ENCODE peak calls at places on chromosomes 11 and 22, in six cellular contexts. O, K, P, R, A and H are unnamed samples.

GRCh38 chr11:1785749-1786261 is 22.1 kb upstream of the CTSD start:
- DNase-seq in O (no peak), K (peak), P (no peak), R (no peak), A (no peak), H (no peak)

GRCh38 chr11:114081641-114082414 is 22.3 kb downstream of the ZBTB16 start:
- DNase-seq in O (no peak), K (no peak), P (peak), R (no peak), A (no peak), H (peak)

GRCh38 chr22:45072322-45072903 is 62.6 kb upstream of the PHF21B start:
- DNase-seq in O (no peak), K (peak), P (peak), R (no peak), A (no peak), H (no peak)

GRCh38 chr11:95121687-95122086 is 32.0 kb downstream of the ENDOD1 start:
- DNase-seq in O (no peak), K (no peak), P (no peak), R (no peak), A (no peak), H (no peak)

GRCh38 chr11:71342951-71343827 is 90.8 kb upstream of the SHANK2 start:
- DNase-seq in O (peak), K (no peak), P (peak), R (peak), A (peak), H (no peak)

GRCh38 chr11:99522467-99523173 is 501.9 kb downstream of the CNTN5 start:
- DNase-seq in O (no peak), K (no peak), P (peak), R (no peak), A (no peak), H (no peak)

GRCh38 chr11:5004429-5005274 is 10.0 kb downstream of the OR51L1 start:
- DNase-seq in O (no peak), K (peak), P (peak), R (peak), A (peak), H (peak)

GRCh38 chr22:45319319-45319675 is 9.6 kb downstream of the FAM118A start:
- DNase-seq in O (no peak), K (no peak), P (peak), R (no peak), A (no peak), H (peak)

GRCh38 chr22:47623056-47623739 is 860.7 kb downstream of the TBC1D22A start:
- DNase-seq in O (peak), K (no peak), P (no peak), R (no peak), A (no peak), H (no peak)

GRCh38 chr11:57349491-57350274 is 11.5 kb downstream of the P2RX3 start:
- DNase-seq in O (peak), K (no peak), P (peak), R (peak), A (peak), H (no peak)

GRCh38 chr11:57641426-57641825 is 8.3 kb downstream of the YPEL4 start:
- DNase-seq in O (no peak), K (no peak), P (peak), R (peak), A (peak), H (peak)

GRCh38 chr22:29470159-29470855 is 9.7 kb upstream of the NEFH start:
- DNase-seq in O (peak), K (no peak), P (peak), R (peak), A (peak), H (no peak)

GRCh38 chr11:120096756-120097191 is 41.1 kb downstream of the TRIM29 start:
- DNase-seq in O (peak), K (no peak), P (no peak), R (peak), A (peak), H (no peak)

GRCh38 chr11:98365941-98366340 is 654.8 kb upstream of the CNTN5 start:
- DNase-seq in O (no peak), K (no peak), P (no peak), R (no peak), A (no peak), H (no peak)

GRCh38 chr11:113591122-113591521 is 115.0 kb downstream of the TMPRSS5 start:
- DNase-seq in O (no peak), K (no peak), P (no peak), R (no peak), A (peak), H (no peak)

GRCh38 chr11:3190600-3190999 is 25.5 kb upstream of the OSBPL5 start:
- DNase-seq in O (no peak), K (no peak), P (no peak), R (no peak), A (no peak), H (no peak)

GRCh38 chr22:49216579-49216978 is 611.1 kb downstream of the BRD1 start:
- DNase-seq in O (peak), K (no peak), P (no peak), R (no peak), A (no peak), H (no peak)

GRCh38 chr11:68673291-68673930 is 10.9 kb upstream of the GAL start:
- DNase-seq in O (peak), K (peak), P (no peak), R (peak), A (no peak), H (no peak)

GRCh38 chr22:17548756-17549035 is 14.6 kb upstream of the SLC25A18 start:
- DNase-seq in O (no peak), K (no peak), P (no peak), R (no peak), A (no peak), H (no peak)

GRCh38 chr11:117584056-117584830 is 212.8 kb downstream of the DSCAML1 start:
- DNase-seq in O (no peak), K (no peak), P (peak), R (peak), A (no peak), H (no peak)

GRCh38 chr11:17402486-17402885 is 14.0 kb upstream of the KCNJ11 start:
- DNase-seq in O (no peak), K (no peak), P (no peak), R (no peak), A (no peak), H (no peak)

GRCh38 chr22:31346733-31347250 is 646 bp upstream of the PATZ1 start:
- DNase-seq in O (peak), K (no peak), P (peak), R (peak), A (peak), H (no peak)

GRCh38 chr11:17779861-17780594 is 45.4 kb downstream of the KCNC1 start:
- DNase-seq in O (no peak), K (no peak), P (no peak), R (no peak), A (no peak), H (no peak)

GRCh38 chr11:61711493-61711892 is 31.3 kb downstream of the DAGLA start:
- DNase-seq in O (no peak), K (no peak), P (no peak), R (no peak), A (no peak), H (no peak)

GRCh38 chr22:23361676-23362075 is 181.4 kb downstream of the BCR start:
- DNase-seq in O (no peak), K (no peak), P (no peak), R (no peak), A (no peak), H (no peak)

GRCh38 chr11:30107899-30108298 is 91.1 kb upstream of the KCNA4 start:
- DNase-seq in O (no peak), K (no peak), P (peak), R (peak), A (no peak), H (peak)

GRCh38 chr11:132555617-132556016 is 976.7 kb downstream of the OPCML start:
- DNase-seq in O (no peak), K (no peak), P (no peak), R (no peak), A (no peak), H (no peak)

GRCh38 chr22:20244744-20245576 is 23.2 kb downstream of the RTN4R start:
- DNase-seq in O (no peak), K (no peak), P (no peak), R (peak), A (no peak), H (no peak)

GRCh38 chr11:70531281-70532065 is 133.1 kb downstream of the CTTN start:
- DNase-seq in O (peak), K (no peak), P (no peak), R (no peak), A (no peak), H (no peak)

GRCh38 chr11:57071829-57072228 is 83.1 kb downstream of the OR5AK2 start:
- DNase-seq in O (no peak), K (no peak), P (peak), R (no peak), A (no peak), H (peak)

GRCh38 chr11:105071060-105071732 is 26.1 kb upstream of the CARD16 start:
- DNase-seq in O (no peak), K (no peak), P (no peak), R (no peak), A (no peak), H (no peak)

GRCh38 chr11:113552271-113552670 is 77.1 kb upstream of the DRD2 start:
- DNase-seq in O (no peak), K (no peak), P (no peak), R (no peak), A (no peak), H (no peak)

GRCh38 chr22:49724030-49724892 is 103.4 kb downstream of the BRD1 start:
- DNase-seq in O (peak), K (no peak), P (no peak), R (peak), A (no peak), H (no peak)

GRCh38 chr11:102279641-102280170 is 37.6 kb upstream of the BIRC3 start:
- DNase-seq in O (no peak), K (peak), P (peak), R (peak), A (peak), H (peak)

GRCh38 chr11:95790933-95791247 is 592 bp downstream of the CEP57 start:
- DNase-seq in O (peak), K (peak), P (peak), R (peak), A (peak), H (peak)

GRCh38 chr11:47766363-47767227 is 546 bp downstream of the FNBP4 start:
- DNase-seq in O (peak), K (no peak), P (peak), R (peak), A (peak), H (peak)

GRCh38 chr22:48695251-48695650 is 1132.4 kb downstream of the BRD1 start:
- DNase-seq in O (no peak), K (no peak), P (peak), R (no peak), A (no peak), H (no peak)

GRCh38 chr11:2807276-2807681 is 78.3 kb downstream of the CDKN1C start:
- DNase-seq in O (peak), K (no peak), P (no peak), R (no peak), A (no peak), H (no peak)

GRCh38 chr22:41596776-41597634 is 7.4 kb upstream of the PMM1 start:
- DNase-seq in O (peak), K (no peak), P (peak), R (peak), A (peak), H (no peak)

GRCh38 chr11:62922653-62923371 is 1.6 kb upstream of the CHRM1 start:
- DNase-seq in O (peak), K (no peak), P (peak), R (peak), A (no peak), H (no peak)
- H3K4me3 ChIP-seq in O (no peak), K (no peak), P (peak), R (no peak), A (no peak), H (no peak)

GRCh38 chr11:31812392-31813241 is 1.5 kb upstream of the PAX6 start:
- DNase-seq in O (no peak), K (no peak), P (peak), R (no peak), A (no peak), H (no peak)

GRCh38 chr11:31815743-31816466 is 4.8 kb upstream of the PAX6 start:
- DNase-seq in O (no peak), K (no peak), P (peak), R (peak), A (no peak), H (no peak)

GRCh38 chr11:31816467-31817053 is 5.4 kb upstream of the PAX6 start:
- DNase-seq in O (no peak), K (no peak), P (no peak), R (peak), A (no peak), H (no peak)

GRCh38 chr11:31813242-31813960 is 2.3 kb upstream of the PAX6 start:
- DNase-seq in O (no peak), K (no peak), P (no peak), R (peak), A (no peak), H (no peak)

GRCh38 chr11:31813961-31814868 is 3.1 kb upstream of the PAX6 start:
- DNase-seq in O (no peak), K (no peak), P (no peak), R (no peak), A (no peak), H (no peak)
- H3K4me3 ChIP-seq in O (no peak), K (no peak), P (no peak), R (peak), A (no peak), H (no peak)

GRCh38 chr22:46464296-46464695 is 73.1 kb downstream of the CELSR1 start:
- DNase-seq in O (no peak), K (no peak), P (no peak), R (no peak), A (no peak), H (no peak)

GRCh38 chr22:46465348-46465725 is 72.1 kb downstream of the CELSR1 start:
- DNase-seq in O (peak), K (no peak), P (no peak), R (no peak), A (peak), H (no peak)

GRCh38 chr22:46463435-46464227 is 73.8 kb downstream of the CELSR1 start:
- DNase-seq in O (peak), K (no peak), P (no peak), R (no peak), A (no peak), H (no peak)

GRCh38 chr22:46465793-46466192 is 71.6 kb downstream of the CELSR1 start:
- DNase-seq in O (peak), K (no peak), P (no peak), R (no peak), A (no peak), H (no peak)

GRCh38 chr22:46464701-46465347 is 72.6 kb downstream of the CELSR1 start:
- DNase-seq in O (peak), K (no peak), P (no peak), R (no peak), A (no peak), H (no peak)
- H3K4me3 ChIP-seq in O (no peak), K (no peak), P (no peak), R (no peak), A (no peak), H (no peak)

DNA sequence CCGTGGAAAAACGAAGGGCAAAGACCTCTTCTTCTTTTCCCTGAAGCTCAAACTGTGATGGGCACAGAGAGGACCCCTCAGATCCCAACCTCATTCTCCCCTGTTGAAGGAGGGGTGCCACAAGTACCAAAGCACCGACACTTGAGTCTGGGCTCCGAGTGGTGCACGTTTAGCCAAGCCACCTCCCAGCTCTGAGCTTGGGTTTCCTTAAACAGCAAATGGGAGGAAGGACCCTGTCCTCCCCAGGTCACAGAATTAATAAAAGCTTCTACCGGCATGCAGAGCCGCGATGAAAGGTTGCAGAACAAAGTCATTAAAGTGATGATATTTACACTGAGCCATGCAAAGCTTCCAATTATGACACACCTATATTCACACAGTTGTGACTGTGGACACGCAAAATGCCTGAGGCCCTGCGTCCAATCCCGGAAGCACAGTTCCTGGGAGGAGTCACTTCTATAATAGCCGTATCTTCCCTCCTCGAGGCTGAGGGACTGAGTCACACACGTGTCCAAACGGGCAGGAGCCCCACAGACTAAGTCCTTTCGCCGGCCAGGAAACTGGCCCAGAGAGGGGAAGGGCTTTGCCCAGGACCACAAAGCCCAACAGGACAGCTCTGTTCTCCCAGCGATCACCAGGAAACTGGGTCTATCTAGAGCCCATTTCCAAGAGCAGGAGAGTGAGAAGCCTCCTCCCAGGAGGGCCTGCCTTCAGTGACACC is 922 bp upstream of the CSNK1E start:
- DNase-seq in O (peak), K (peak), P (peak), R (peak), A (no peak), H (peak)
- H3K4me3 ChIP-seq in O (peak), K (peak), P (peak), R (peak), A (peak), H (peak)

DNA sequence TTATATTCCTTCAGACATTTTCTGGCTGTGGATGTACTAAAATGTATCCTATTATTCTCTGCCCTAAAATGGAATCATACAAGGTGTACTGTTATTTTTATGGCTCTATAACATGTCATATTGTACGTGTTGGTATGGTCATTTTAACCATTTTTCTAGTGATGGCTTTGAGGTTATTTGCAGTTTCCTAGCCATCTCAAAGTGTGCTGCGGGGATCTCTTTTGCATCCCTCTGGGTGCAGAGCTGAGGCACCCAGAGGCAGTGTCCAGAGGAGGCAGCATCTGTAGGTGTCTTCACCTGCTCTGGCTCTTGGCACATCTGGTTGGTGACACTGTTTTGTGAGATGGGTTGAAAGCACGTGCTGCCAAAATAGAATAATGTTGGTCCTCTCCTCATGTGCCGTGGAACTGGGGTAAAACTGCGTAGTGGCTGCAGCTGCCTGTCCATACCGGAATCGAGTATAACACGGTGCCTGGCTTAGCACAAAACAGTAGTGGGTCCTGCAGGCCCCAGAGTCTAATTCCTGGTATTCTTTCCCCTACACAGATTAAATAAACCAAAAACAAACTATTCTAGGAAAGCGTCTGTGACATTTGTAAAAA is 12.8 kb downstream of the NEAT1 start:
- DNase-seq in O (peak), K (no peak), P (peak), R (no peak), A (no peak), H (no peak)
- H3K4me3 ChIP-seq in O (peak), K (no peak), P (peak), R (no peak), A (no peak), H (peak)

GRCh38 chr11:10752486-10752885 is 1.4 kb downstream of the CTR9 start:
- DNase-seq in O (no peak), K (no peak), P (no peak), R (no peak), A (no peak), H (no peak)
- H3K4me3 ChIP-seq in O (peak), K (peak), P (peak), R (peak), A (no peak), H (peak)

GRCh38 chr22:25405854-25406509 is 158.5 kb upstream of the GRK3 start:
- DNase-seq in O (peak), K (no peak), P (no peak), R (no peak), A (no peak), H (no peak)
- H3K4me3 ChIP-seq in O (peak), K (peak), P (peak), R (peak), A (peak), H (peak)

GRCh38 chr11:109390752-109391151 is 31.2 kb upstream of the C11orf87 start:
- DNase-seq in O (no peak), K (no peak), P (peak), R (no peak), A (no peak), H (no peak)
- H3K4me3 ChIP-seq in O (no peak), K (no peak), P (no peak), R (no peak), A (no peak), H (no peak)

DNA sequence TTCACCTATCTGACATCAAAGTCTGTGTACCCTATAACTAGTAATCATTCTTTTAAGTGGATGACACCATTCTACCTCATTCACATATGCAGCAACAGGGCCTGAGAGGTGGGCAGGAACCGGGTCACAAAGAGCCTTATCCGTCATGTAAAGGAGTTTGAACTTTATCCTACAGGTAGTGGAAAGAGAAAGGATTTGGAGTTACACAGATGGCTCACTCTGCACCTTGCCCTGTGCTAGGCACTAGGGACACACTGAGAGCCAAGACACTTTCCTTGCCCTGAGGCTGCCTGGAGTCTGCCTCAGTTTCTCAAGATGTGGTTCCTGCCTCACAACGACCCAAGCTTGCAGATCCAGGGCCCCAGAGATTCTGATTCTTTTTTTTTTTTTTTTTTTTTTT is 14.3 kb upstream of the ACER3 start:
- DNase-seq in O (no peak), K (no peak), P (no peak), R (no peak), A (no peak), H (no peak)
- H3K4me3 ChIP-seq in O (no peak), K (no peak), P (no peak), R (no peak), A (no peak), H (no peak)

GRCh38 chr11:42960521-42961088 is 351.2 kb upstream of the API5 start:
- DNase-seq in O (no peak), K (no peak), P (no peak), R (no peak), A (no peak), H (no peak)

GRCh38 chr11:42958635-42959034 is 353.2 kb upstream of the API5 start:
- DNase-seq in O (no peak), K (no peak), P (no peak), R (no peak), A (no peak), H (no peak)

GRCh38 chr11:42957831-42958230 is 354.0 kb upstream of the API5 start:
- DNase-seq in O (no peak), K (no peak), P (no peak), R (no peak), A (no peak), H (no peak)
- H3K4me3 ChIP-seq in O (no peak), K (no peak), P (no peak), R (no peak), A (no peak), H (no peak)